ENCODE peak calls at places on chromosomes 16 and 17, in seven cellular contexts. E, M, Y, Z, L, T and P are unnamed samples.

GRCh38 chr16:69486272-69486671 is 61.9 kb downstream of the CYB5B start:
- DNase-seq in E (no peak), M (no peak), Y (no peak), Z (no peak), L (no peak), T (no peak), P (no peak)

GRCh38 chr17:13352747-13353415 is 248.8 kb downstream of the HS3ST3A1 start:
- DNase-seq in E (no peak), M (peak; percentile 43), Y (no peak), Z (no peak), L (no peak), T (no peak), P (no peak)

GRCh38 chr17:56725144-56725543 is 108.6 kb downstream of the C17orf67 start:
- DNase-seq in E (no peak), M (no peak), Y (no peak), Z (no peak), L (no peak), T (no peak), P (no peak)

GRCh38 chr17:59027750-59028149 is 78.9 kb downstream of the TRIM37 start:
- DNase-seq in E (no peak), M (no peak), Y (no peak), Z (no peak), L (no peak), T (no peak), P (no peak)

GRCh38 chr16:46690281-46691178 is 1.1 kb downstream of the ORC6 start:
- DNase-seq in E (peak; percentile 62), M (peak; percentile 2), Y (peak; percentile 51), Z (no peak), L (no peak), T (no peak), P (no peak)

GRCh38 chr17:65228734-65229390 is 91.7 kb downstream of the RGS9 start:
- DNase-seq in E (no peak), M (no peak), Y (peak; percentile 46), Z (peak; percentile 53), L (no peak), T (no peak), P (peak; percentile 70)

GRCh38 chr16:81889896-81890634 is 111.0 kb downstream of the PLCG2 start:
- DNase-seq in E (no peak), M (peak; percentile 76), Y (peak; percentile 59), Z (no peak), L (peak; percentile 63), T (no peak), P (peak; percentile 69)

GRCh38 chr17:41614098-41614497 is 1.5 kb upstream of the KRT16 start:
- DNase-seq in E (no peak), M (no peak), Y (no peak), Z (no peak), L (no peak), T (no peak), P (no peak)

GRCh38 chr16:49399594-49400364 is 26.2 kb downstream of the C16orf78 start:
- DNase-seq in E (no peak), M (no peak), Y (no peak), Z (peak; percentile 65), L (peak; percentile 16), T (no peak), P (peak; percentile 67)

GRCh38 chr17:45172541-45173286 is 11.0 kb downstream of the HEXIM2 start:
- DNase-seq in E (peak; percentile 82), M (peak; percentile 98), Y (peak; percentile 48), Z (peak; percentile 65), L (peak; percentile 51), T (peak; percentile 61), P (peak; percentile 56)
- TF ChIP-seq CTCF in E (no peak), M (peak; percentile 27), Y (no peak), Z (peak; percentile 5), L (no peak), T (peak; percentile 17), P (no peak)

GRCh38 chr17:80219777-80220708 is at the start of the genes SGSH and SLC26A11:
- DNase-seq in E (peak; percentile 88), M (peak; percentile 61), Y (peak; percentile 30), Z (peak; percentile 69), L (peak; percentile 82), T (peak; percentile 86), P (peak; percentile 94)
- TF ChIP-seq CTCF in E (no peak), M (no peak), Y (no peak), Z (no peak), L (no peak), T (peak; percentile 27), P (no peak)

DNA sequence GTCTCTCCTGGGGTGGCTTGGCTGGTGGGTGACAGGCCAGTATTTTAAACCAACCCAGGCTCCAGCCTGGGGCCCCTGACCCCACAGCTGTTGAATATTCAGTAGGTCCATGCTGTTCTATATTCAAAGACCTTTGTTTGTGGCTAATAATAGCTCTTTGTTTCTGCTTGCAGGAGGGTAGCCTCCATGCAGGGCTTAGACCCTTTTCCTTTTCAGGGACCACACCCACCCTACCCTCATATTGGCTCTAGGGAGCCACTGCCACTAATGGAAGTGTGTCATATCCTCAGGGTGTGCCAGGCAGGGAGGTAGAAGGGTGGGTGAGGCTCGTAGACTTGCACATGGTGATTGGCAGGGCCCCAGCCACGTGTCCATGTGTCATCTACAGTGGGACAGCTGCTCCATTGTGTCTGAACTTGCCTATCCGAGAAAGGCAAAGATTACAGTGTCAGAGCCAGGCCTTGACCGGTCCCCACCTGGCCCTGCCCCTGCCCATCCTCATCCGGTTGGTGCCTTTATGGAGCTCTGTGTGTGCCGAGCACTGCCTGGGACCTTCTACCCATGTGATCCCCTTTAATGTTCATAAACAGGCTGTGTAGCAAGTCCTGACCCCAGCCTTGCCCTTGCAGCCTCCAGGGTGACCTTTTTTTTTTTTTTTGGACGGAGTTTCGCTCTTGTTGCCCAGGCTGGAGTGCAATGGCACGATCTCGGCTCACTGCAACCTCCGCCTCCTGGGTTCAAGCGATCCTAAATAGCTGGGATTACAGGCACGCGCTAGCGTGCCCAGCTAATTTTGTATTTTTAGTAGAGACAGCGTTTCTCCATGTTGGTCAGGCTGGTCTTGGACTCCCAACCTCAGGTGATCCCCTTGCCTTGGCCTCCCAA is 22.1 kb downstream of the TMC7 start:
- DNase-seq in E (peak; percentile 88), M (peak; percentile 96), Y (peak; percentile 54), Z (no peak), L (no peak), T (peak; percentile 24), P (no peak)
- TF ChIP-seq CTCF in E (no peak), M (no peak), Y (no peak), Z (no peak), L (no peak), T (no peak), P (no peak)

GRCh38 chr17:54426287-54426886 is 474.3 kb upstream of the TOM1L1 start:
- DNase-seq in E (no peak), M (peak; percentile 24), Y (peak; percentile 5), Z (no peak), L (no peak), T (no peak), P (no peak)
- TF ChIP-seq CTCF in E (no peak), M (peak; percentile 60), Y (peak; percentile 24), Z (peak; percentile 29), L (no peak), T (no peak), P (peak; percentile 26)

GRCh38 chr17:68329331-68329730 is 38.0 kb downstream of the ARSG start:
- DNase-seq in E (no peak), M (no peak), Y (no peak), Z (no peak), L (no peak), T (no peak), P (no peak)

GRCh38 chr17:68328676-68329075 is 37.4 kb downstream of the ARSG start:
- DNase-seq in E (no peak), M (no peak), Y (no peak), Z (no peak), L (peak; percentile 45), T (no peak), P (no peak)

GRCh38 chr17:68325961-68326360 is 34.7 kb downstream of the ARSG start:
- DNase-seq in E (no peak), M (no peak), Y (no peak), Z (no peak), L (no peak), T (no peak), P (no peak)

GRCh38 chr17:68326681-68327080 is 35.4 kb downstream of the ARSG start:
- DNase-seq in E (no peak), M (no peak), Y (peak; percentile 27), Z (no peak), L (no peak), T (no peak), P (no peak)

DNA sequence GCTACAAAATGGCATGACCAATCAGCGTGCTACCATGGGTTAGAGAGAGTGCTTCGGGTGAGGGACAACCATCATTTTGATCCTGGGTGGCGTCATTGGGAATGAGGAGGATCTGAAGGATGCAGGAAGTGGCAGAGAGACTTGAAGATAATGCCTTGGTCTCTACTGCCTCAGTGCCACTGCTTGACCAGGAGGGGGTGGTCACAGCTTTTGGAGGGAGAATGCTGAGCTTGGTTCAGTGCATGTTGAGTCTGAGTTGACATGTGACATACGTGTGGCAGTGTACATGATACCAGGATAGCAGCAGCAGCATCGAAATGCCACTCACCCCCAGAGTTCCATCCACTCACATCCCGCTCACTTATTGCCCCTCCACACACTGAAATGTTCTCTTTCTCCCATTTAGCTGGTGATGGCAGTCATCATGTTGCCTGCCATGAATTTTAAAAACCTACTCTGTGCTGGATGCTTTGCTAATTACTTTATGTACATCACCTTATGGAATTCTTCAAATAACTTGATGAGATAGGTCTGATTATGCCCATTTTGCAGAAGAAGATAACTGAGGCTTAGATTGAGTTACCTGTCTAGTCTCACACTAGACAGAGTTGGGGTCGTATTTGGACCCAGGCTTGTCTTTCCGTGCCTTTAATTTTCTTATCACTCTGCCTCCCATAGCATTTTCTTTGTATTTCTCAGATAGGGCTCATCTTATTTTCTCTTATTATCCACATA is 36.7 kb downstream of the ARSG start:
- DNase-seq in E (no peak), M (no peak), Y (no peak), Z (no peak), L (no peak), T (no peak), P (no peak)
- TF ChIP-seq CTCF in E (no peak), M (no peak), Y (peak; percentile 6), Z (peak; percentile 21), L (no peak), T (peak; percentile 18), P (no peak)

GRCh38 chr16:5490499-5490898 is 392.9 kb upstream of the EEF2KMT start:
- DNase-seq in E (peak; percentile 52), M (no peak), Y (peak; percentile 3), Z (peak; percentile 6), L (peak; percentile 73), T (no peak), P (peak; percentile 18)
- TF ChIP-seq CTCF in E (peak; percentile 80), M (no peak), Y (peak; percentile 32), Z (peak; percentile 69), L (peak; percentile 95), T (peak; percentile 46), P (peak; percentile 61)

GRCh38 chr17:20202141-20202574 is 193.0 kb downstream of the SPECC1 start:
- DNase-seq in E (no peak), M (no peak), Y (no peak), Z (no peak), L (no peak), T (no peak), P (no peak)
- TF ChIP-seq CTCF in E (no peak), M (no peak), Y (no peak), Z (no peak), L (no peak), T (no peak), P (no peak)